ENCODE peak calls at places on chromosomes 12 and 14, in seven cellular contexts. One of them, this sample, is unnamed.

GRCh38 chr12:102726686-102727085 is 190.4 kb downstream of the PAH start:
- DNase-seq in A549: no peak
- DNase-seq in BE2C: no peak
- DNase-seq in stomach: no peak
- DNase-seq in ovary: no peak
- DNase-seq in IMR-90: no peak
- DNase-seq in lower lobe of right lung: no peak
- DNase-seq in this sample: no peak

GRCh38 chr14:20998139-20998538 is 954 bp upstream of the SLC39A2 start:
- DNase-seq in ovary: no peak
- DNase-seq in A549: no peak
- DNase-seq in lower lobe of right lung: no peak
- DNase-seq in BE2C: no peak
- DNase-seq in stomach: no peak
- DNase-seq in IMR-90: no peak
- DNase-seq in this sample: no peak

GRCh38 chr12:90546511-90546910 is 408.5 kb downstream of the CCER1 start:
- DNase-seq in IMR-90: no peak
- DNase-seq in stomach: no peak
- DNase-seq in A549: no peak
- DNase-seq in BE2C: no peak
- DNase-seq in ovary: no peak
- DNase-seq in lower lobe of right lung: no peak
- DNase-seq in this sample: no peak

GRCh38 chr14:19754172-19754571 is 10.8 kb downstream of the OR4Q3 start:
- DNase-seq in A549: no peak
- DNase-seq in lower lobe of right lung: no peak
- DNase-seq in BE2C: no peak
- DNase-seq in IMR-90: no peak
- DNase-seq in stomach: no peak
- DNase-seq in ovary: no peak
- DNase-seq in this sample: no peak

GRCh38 chr14:55277972-55278740 is 6.9 kb downstream of the FBXO34 start:
- DNase-seq in BE2C: no peak
- DNase-seq in IMR-90: no peak
- DNase-seq in lower lobe of right lung: no peak
- DNase-seq in ovary: no peak
- DNase-seq in stomach: no peak
- DNase-seq in A549: no peak
- DNase-seq in this sample: no peak

GRCh38 chr14:35480119-35480769 is 53.7 kb upstream of the INSM2 start:
- DNase-seq in IMR-90: peak
- DNase-seq in BE2C: no peak
- DNase-seq in lower lobe of right lung: no peak
- DNase-seq in A549: no peak
- DNase-seq in stomach: no peak
- DNase-seq in ovary: no peak
- DNase-seq in this sample: no peak

GRCh38 chr14:66228267-66228970 is 257.8 kb upstream of the CCDC196 start:
- DNase-seq in IMR-90: no peak
- DNase-seq in A549: peak
- DNase-seq in lower lobe of right lung: no peak
- DNase-seq in ovary: no peak
- DNase-seq in BE2C: no peak
- DNase-seq in stomach: no peak
- DNase-seq in this sample: no peak

GRCh38 chr12:11778703-11779102 is 129.2 kb downstream of the ETV6 start:
- DNase-seq in stomach: no peak
- DNase-seq in ovary: no peak
- DNase-seq in lower lobe of right lung: no peak
- DNase-seq in BE2C: no peak
- DNase-seq in A549: no peak
- DNase-seq in IMR-90: no peak
- DNase-seq in this sample: no peak

GRCh38 chr14:50875359-50876090 is 3.7 kb downstream of the ABHD12B start:
- DNase-seq in ovary: no peak
- DNase-seq in A549: no peak
- DNase-seq in lower lobe of right lung: no peak
- DNase-seq in BE2C: no peak
- DNase-seq in stomach: no peak
- DNase-seq in IMR-90: peak
- DNase-seq in this sample: no peak

GRCh38 chr14:20855652-20856291 is 35.4 kb upstream of the RNASE3 start:
- DNase-seq in ovary: peak
- DNase-seq in A549: peak
- DNase-seq in IMR-90: peak
- DNase-seq in lower lobe of right lung: peak
- DNase-seq in stomach: peak
- DNase-seq in BE2C: peak
- DNase-seq in this sample: peak

GRCh38 chr12:123094349-123095073 is 56.4 kb downstream of the PITPNM2 start:
- DNase-seq in A549: peak
- DNase-seq in lower lobe of right lung: no peak
- DNase-seq in BE2C: peak
- DNase-seq in ovary: peak
- DNase-seq in stomach: peak
- DNase-seq in IMR-90: peak
- DNase-seq in this sample: no peak

GRCh38 chr12:74144396-74144795 is 393.2 kb upstream of the ATXN7L3B start:
- DNase-seq in stomach: no peak
- DNase-seq in BE2C: no peak
- DNase-seq in lower lobe of right lung: no peak
- DNase-seq in ovary: no peak
- DNase-seq in IMR-90: no peak
- DNase-seq in A549: no peak
- DNase-seq in this sample: no peak

GRCh38 chr14:104293231-104293841 is 154.9 kb downstream of the KIF26A start:
- DNase-seq in A549: no peak
- DNase-seq in ovary: peak
- DNase-seq in BE2C: peak
- DNase-seq in lower lobe of right lung: peak
- DNase-seq in stomach: no peak
- DNase-seq in IMR-90: no peak
- DNase-seq in this sample: no peak

GRCh38 chr14:104294983-104295680 is 156.7 kb downstream of the KIF26A start:
- DNase-seq in lower lobe of right lung: peak
- DNase-seq in stomach: no peak
- DNase-seq in ovary: peak
- DNase-seq in IMR-90: no peak
- DNase-seq in A549: no peak
- DNase-seq in BE2C: peak
- DNase-seq in this sample: no peak

GRCh38 chr14:104294628-104294982 is 156.2 kb downstream of the KIF26A start:
- DNase-seq in stomach: no peak
- DNase-seq in lower lobe of right lung: no peak
- DNase-seq in A549: no peak
- DNase-seq in BE2C: peak
- DNase-seq in IMR-90: no peak
- DNase-seq in ovary: peak
- DNase-seq in this sample: no peak

GRCh38 chr14:104292084-104292970 is 153.9 kb downstream of the KIF26A start:
- DNase-seq in lower lobe of right lung: peak
- DNase-seq in stomach: no peak
- DNase-seq in ovary: peak
- DNase-seq in BE2C: peak
- DNase-seq in A549: no peak
- DNase-seq in IMR-90: no peak
- DNase-seq in this sample: no peak

DNA sequence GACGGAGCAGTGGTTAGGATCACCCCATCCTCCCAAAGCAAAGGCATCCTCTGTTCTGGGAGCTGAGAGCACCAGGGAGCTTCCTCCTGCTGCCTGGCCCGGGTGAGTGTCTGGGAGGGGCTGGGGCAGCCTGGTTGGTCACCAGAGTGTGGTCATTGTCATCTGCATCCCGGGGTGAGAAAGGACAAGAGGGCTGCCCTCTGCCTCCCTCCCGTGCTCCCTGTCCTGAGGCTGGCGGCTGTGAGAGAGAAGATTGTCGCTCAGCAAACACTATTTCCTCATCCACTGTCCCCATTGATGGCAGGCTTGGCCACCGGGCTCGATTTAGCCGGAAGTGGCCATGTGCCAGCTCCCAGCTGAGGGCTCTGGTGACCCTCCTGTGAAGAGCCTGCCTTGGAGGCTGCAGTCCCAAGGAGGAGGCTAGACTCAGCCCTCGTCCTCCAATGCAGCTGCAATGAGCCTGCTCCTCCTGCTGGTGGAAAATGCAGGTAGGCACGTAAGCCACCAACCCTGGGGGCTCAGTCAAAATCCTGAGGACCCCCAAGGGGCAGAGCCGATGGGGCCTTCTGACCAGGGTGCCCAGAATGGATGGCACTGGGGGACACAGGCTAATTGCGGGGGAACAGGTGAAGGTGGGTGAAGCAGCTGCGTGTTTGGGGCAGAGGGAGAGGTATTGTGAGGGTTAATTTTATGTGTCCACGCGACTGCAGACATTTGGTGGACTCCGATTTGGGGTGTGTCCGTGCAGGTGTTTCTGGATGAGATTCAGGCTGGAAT is 155.7 kb downstream of the KIF26A start:
- DNase-seq in IMR-90: no peak
- DNase-seq in lower lobe of right lung: peak
- DNase-seq in BE2C: peak
- DNase-seq in A549: peak
- DNase-seq in ovary: peak
- DNase-seq in stomach: no peak
- DNase-seq in this sample: no peak
- TF ChIP-seq CTCF in IMR-90: no peak
- TF ChIP-seq CTCF in lower lobe of right lung: peak
- TF ChIP-seq CTCF in BE2C: peak
- TF ChIP-seq CTCF in A549: peak
- TF ChIP-seq CTCF in ovary: no peak
- TF ChIP-seq CTCF in stomach: no peak
- TF ChIP-seq CTCF in this sample: peak

GRCh38 chr12:23426328-23426727 is 523.1 kb downstream of the SOX5 start:
- DNase-seq in lower lobe of right lung: no peak
- DNase-seq in IMR-90: no peak
- DNase-seq in BE2C: no peak
- DNase-seq in stomach: no peak
- DNase-seq in A549: no peak
- DNase-seq in ovary: no peak
- DNase-seq in this sample: no peak
- TF ChIP-seq CTCF in lower lobe of right lung: no peak
- TF ChIP-seq CTCF in IMR-90: no peak
- TF ChIP-seq CTCF in BE2C: no peak
- TF ChIP-seq CTCF in stomach: no peak
- TF ChIP-seq CTCF in A549: no peak
- TF ChIP-seq CTCF in ovary: no peak
- TF ChIP-seq CTCF in this sample: no peak

DNA sequence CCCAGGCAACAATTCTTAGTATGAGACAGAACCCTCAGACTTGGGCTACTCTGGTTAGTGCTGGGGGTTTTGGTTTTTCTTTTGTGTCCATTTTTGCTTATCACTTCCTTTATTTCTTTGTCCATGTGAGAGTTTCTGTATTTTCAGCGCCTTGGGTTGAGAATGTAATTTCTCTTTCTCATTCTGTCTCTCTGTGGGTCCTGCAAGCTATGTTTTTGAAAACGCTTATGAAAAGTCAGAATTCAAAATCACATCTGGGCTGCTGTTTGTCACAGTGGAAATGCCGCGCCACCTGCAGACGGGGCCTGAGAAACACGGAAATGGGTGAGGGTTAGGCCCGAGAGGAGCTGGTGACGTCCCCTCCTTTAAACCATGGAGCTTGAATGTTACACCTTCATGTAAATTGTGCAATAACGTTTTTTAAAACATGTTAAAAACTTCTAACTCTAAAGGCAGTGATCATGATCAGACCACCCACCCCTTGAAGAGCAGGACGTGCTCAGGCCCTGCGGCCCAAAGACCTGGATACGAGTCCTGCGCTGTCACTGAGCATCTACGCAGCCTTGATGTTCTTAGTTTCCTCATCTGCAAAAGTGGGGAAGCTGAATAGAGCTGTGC is 26.1 kb downstream of the JDP2 start:
- DNase-seq in ovary: no peak
- DNase-seq in stomach: no peak
- DNase-seq in A549: no peak
- DNase-seq in lower lobe of right lung: no peak
- DNase-seq in BE2C: no peak
- DNase-seq in IMR-90: no peak
- DNase-seq in this sample: no peak
- TF ChIP-seq CTCF in ovary: no peak
- TF ChIP-seq CTCF in stomach: no peak
- TF ChIP-seq CTCF in A549: no peak
- TF ChIP-seq CTCF in lower lobe of right lung: no peak
- TF ChIP-seq CTCF in BE2C: no peak
- TF ChIP-seq CTCF in IMR-90: no peak
- TF ChIP-seq CTCF in this sample: no peak

DNA sequence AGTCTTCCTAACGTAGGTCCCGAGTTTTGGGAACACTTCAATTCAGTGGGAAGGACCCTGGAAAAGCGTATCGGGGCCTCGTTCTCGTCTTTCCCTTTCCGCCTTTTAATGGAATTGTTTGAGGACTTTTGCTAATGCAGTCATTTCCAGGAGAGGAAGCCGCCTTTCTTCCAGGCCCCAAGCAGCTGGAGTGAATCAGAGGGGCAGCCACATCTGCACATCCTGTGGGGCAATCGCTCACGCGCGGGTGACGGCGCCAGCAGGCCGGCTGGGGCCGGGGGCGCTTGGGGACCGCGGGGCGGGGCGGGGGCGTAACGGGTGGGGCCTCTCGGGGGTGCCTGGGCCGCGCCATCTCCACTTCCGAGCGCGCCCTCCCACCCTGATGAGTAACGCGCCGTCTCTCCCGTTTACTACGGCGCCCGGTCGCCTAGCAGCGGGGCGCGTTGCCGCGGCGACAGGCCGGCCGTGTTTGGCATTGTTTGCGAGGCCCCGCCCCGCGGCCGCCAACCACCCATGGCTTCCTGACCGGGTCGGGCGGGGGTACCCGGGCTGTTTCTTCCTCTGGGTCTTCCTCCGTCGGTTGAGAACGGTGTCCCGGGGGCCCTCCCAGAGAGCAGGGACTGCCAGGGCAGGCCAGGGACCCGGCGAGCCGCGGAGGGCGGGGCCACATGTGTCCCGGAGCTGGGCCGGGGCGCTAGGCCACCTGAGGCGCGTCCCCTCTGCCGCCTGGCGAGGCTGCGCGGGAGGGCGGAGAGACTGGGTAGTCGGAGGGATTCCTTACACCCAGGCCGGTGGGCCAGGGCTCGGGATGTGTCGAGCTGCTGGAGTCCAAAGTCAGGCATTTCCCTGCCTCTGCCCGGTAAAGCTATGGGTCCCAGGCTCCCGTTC is 2.3 kb downstream of the GSG1 start:
- DNase-seq in lower lobe of right lung: peak
- DNase-seq in ovary: peak
- DNase-seq in A549: peak
- DNase-seq in BE2C: peak
- DNase-seq in IMR-90: peak
- DNase-seq in stomach: peak
- DNase-seq in this sample: peak
- TF ChIP-seq CTCF in lower lobe of right lung: no peak
- TF ChIP-seq CTCF in ovary: no peak
- TF ChIP-seq CTCF in A549: no peak
- TF ChIP-seq CTCF in BE2C: no peak
- TF ChIP-seq CTCF in IMR-90: no peak
- TF ChIP-seq CTCF in stomach: no peak
- TF ChIP-seq CTCF in this sample: no peak

DNA sequence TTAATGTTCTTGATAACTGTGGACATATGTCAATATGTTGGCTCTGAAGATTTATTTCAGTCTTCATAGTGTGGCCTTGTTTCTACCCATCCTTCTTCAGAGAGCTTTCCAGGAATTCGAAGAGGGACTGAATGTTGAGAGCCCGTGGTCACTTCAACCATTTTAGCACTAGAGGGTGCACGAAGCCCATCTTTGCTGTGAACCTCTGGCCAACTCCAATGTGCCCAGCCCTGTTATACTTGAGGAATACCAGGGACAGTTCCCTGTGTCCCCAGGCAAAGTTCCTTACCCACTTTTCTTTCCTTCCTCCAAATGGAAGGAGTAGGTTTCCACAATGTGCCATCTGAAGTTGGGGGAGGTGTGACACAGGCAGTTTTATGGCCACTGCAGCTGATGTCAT is 603.5 kb downstream of the RPL10L start:
- DNase-seq in A549: peak
- DNase-seq in BE2C: peak
- DNase-seq in IMR-90: peak
- DNase-seq in stomach: peak
- DNase-seq in ovary: no peak
- DNase-seq in lower lobe of right lung: no peak
- DNase-seq in this sample: peak
- TF ChIP-seq CTCF in A549: no peak
- TF ChIP-seq CTCF in BE2C: peak
- TF ChIP-seq CTCF in IMR-90: peak
- TF ChIP-seq CTCF in stomach: no peak
- TF ChIP-seq CTCF in ovary: no peak
- TF ChIP-seq CTCF in lower lobe of right lung: no peak
- TF ChIP-seq CTCF in this sample: no peak